ENCODE peak calls at places on chromosomes 3 and 15, in four cellular contexts. A is GM12878; Y is heart left ventricle; P is CD8-positive, alpha-beta T cell. R is an unnamed sample.
A peak's percentile ranks its signal among the peaks of the same experiment; 100 is the strongest.

GRCh38 chr3:165892565-165892964 is 55.3 kb upstream of the BCHE start:
- DNase-seq in A (no peak), P (no peak), Y (no peak), R (no peak)

GRCh38 chr15:40825661-40826088 is 2.8 kb downstream of the PPP1R14D start:
- DNase-seq in P (no peak), Y (no peak), A (no peak), R (peak; percentile 50)

GRCh38 chr15:72117448-72117697 is 577 bp downstream of the MYO9A start:
- DNase-seq in P (peak; percentile 46), A (no peak), Y (peak; percentile 90), R (peak; percentile 79)

GRCh38 chr15:67091073-67091965 is 25.9 kb downstream of the SMAD3 start:
- DNase-seq in Y (peak; percentile 83), A (peak; percentile 80), P (peak; percentile 55), R (peak; percentile 79)

GRCh38 chr3:123869165-123869564 is 15.0 kb downstream of the MYLK start:
- DNase-seq in Y (no peak), P (no peak), A (no peak), R (no peak)

GRCh38 chr3:34973586-34973985 is 665.7 kb upstream of the ARPP21 start:
- DNase-seq in A (no peak), Y (no peak), P (no peak), R (no peak)

GRCh38 chr3:146469206-146470017 is at the start of gene PLSCR2:
- DNase-seq in Y (peak; percentile 69), P (peak; percentile 49), A (peak; percentile 8), R (peak; percentile 57)

GRCh38 chr15:37019479-37020433 is 80.6 kb downstream of the MEIS2 start:
- DNase-seq in A (no peak), P (no peak), Y (no peak), R (no peak)

GRCh38 chr3:169218314-169218983 is 445.1 kb downstream of the MECOM start:
- DNase-seq in A (no peak), Y (no peak), P (no peak), R (peak; percentile 55)

GRCh38 chr3:46607603-46608028 is 4.7 kb upstream of the FAM240A start:
- DNase-seq in A (no peak), Y (no peak), P (no peak), R (no peak)

GRCh38 chr15:71195242-71195641 is 80.0 kb downstream of the THSD4 start:
- DNase-seq in Y (no peak), A (no peak), P (no peak), R (no peak)

GRCh38 chr15:91186892-91187644 is 87.0 kb downstream of the SV2B start:
- DNase-seq in A (no peak), P (no peak), Y (no peak), R (no peak)

GRCh38 chr15:32993285-32993684 is 201.2 kb downstream of the FMN1 start:
- DNase-seq in A (no peak), P (no peak), Y (no peak), R (no peak)

GRCh38 chr15:45205192-45205591 is 17.4 kb upstream of the SHF start:
- DNase-seq in Y (no peak), P (no peak), A (peak; percentile 16), R (peak; percentile 85)

GRCh38 chr15:69592954-69593353 is 140.3 kb downstream of the RPLP1 start:
- DNase-seq in A (no peak), Y (no peak), P (no peak), R (no peak)

GRCh38 chr15:69591905-69592508 is 139.4 kb downstream of the RPLP1 start:
- DNase-seq in P (no peak), Y (no peak), A (no peak), R (no peak)

GRCh38 chr15:69593488-69593887 is 140.9 kb downstream of the RPLP1 start:
- DNase-seq in P (no peak), Y (no peak), A (no peak), R (no peak)

GRCh38 chr15:69590201-69590600 is 137.6 kb downstream of the RPLP1 start:
- DNase-seq in Y (no peak), A (no peak), P (no peak), R (no peak)

DNA sequence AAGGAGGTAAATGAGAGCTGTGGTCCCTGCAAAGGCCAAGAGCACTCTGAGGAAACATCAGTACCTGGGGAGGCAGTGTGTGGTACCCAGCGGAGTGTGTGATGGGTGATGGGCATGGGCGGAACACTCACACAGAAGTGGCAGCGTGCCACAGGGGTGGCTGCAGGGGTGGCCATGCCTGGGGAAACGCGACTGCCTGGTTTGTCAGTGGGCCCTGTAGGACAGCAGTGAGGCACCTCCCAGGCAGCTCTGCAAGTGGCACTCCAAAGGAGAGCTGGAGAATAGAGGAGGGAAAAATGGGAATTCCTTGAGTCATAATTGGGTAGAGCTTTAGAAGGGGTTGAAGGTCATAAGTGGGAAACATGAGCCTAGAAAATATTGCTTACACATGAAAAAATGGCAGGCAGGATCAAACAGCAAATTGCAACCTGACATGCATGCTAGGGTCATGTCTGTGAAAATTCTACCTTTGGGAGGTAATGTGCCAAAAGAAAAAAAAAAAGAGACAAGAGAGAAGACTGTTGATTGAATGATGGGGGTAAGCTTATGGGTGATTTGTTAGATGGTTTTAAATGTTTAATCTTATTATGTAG is 138.4 kb downstream of the RPLP1 start:
- DNase-seq in P (no peak), A (no peak), Y (no peak), R (no peak)
- H3K4me3 ChIP-seq in P (no peak overlapping the region), A (no peak overlapping the region), Y (no peak overlapping the region), R (no peak overlapping the region)

GRCh38 chr3:14602006-14602803 is 49.4 kb upstream of the CCDC174 start:
- DNase-seq in A (no peak), P (no peak), Y (no peak), R (no peak)
- H3K4me3 ChIP-seq in A (no peak overlapping the region), P (no peak overlapping the region), Y (peak overlapping the region; percentile 44), R (no peak overlapping the region)

GRCh38 chr3:50515565-50516047 is 12.2 kb upstream of the CACNA2D2 start:
- DNase-seq in P (no peak), A (no peak), Y (no peak), R (no peak)
- H3K4me3 ChIP-seq in P (no peak overlapping the region), A (no peak overlapping the region), Y (peak overlapping the region; percentile 37), R (no peak overlapping the region)

GRCh38 chr15:62760506-62760905 is 282.0 kb upstream of the TPM1 start:
- DNase-seq in A (no peak), Y (no peak), P (no peak), R (no peak)
- H3K4me3 ChIP-seq in A (no peak overlapping the region), Y (no peak overlapping the region), P (no peak overlapping the region), R (no peak overlapping the region)

DNA sequence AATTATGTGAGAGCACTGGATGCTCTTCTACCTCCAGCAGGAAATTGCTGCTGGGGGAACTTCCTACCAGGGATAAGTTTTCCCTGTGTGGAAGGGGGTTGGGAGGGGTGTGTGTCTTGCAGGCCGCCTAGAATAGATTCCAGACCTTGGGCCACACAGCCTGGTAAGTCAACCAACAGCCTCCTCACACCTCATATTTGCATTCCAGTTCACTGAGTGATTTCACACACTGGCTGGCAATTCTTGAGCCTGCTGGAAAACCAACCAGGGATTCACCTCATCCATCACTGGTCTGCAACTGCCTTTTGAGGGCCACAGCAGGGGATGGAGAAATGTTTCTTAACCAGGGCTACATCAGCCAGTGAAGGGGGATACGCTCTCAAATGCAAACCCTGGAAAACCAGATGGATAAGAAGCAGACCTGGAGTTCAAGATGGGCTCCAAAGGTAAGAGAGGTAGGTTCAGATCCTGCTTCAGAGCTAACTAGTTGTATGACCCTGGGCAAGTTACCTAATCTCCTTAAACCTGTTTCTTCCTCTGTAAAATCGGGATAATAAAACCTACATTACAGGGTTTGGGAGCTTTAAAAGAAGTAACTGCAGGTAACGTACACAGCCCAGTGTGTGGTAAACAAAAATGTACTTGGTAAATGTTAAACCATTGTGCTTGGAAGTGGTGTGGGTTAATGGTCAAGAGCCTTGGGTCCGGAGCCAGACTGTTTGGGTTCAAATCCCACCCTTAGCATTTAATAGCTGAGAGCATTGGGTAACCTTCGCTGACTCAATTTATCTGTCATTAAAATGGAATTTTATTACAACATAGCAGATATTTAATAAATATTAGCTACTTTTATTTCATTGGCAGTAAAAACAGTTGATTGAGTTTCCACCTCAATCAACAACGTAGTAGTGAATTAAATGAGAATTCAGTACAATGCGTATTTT is 1.8 kb downstream of the FSTL1 start:
- DNase-seq in P (no peak), Y (no peak), A (no peak), R (peak; percentile 79)
- H3K4me3 ChIP-seq in P (no peak overlapping the region), Y (peak overlapping the region; percentile 68), A (no peak overlapping the region), R (peak overlapping the region; percentile 85)

GRCh38 chr15:78542647-78543046 is 2.4 kb downstream of the PSMA4 start:
- DNase-seq in P (no peak), A (no peak), Y (no peak), R (no peak)

GRCh38 chr15:78538358-78538757 is 1.9 kb upstream of the PSMA4 start:
- DNase-seq in Y (no peak), P (no peak), A (no peak), R (no peak)

GRCh38 chr15:78540135-78540954 is at the start of gene PSMA4:
- DNase-seq in P (peak; percentile 96), A (peak; percentile 68), Y (peak; percentile 97), R (peak; percentile 74)

GRCh38 chr15:78540955-78541743 is 905 bp downstream of the PSMA4 start:
- DNase-seq in A (no peak), Y (no peak), P (no peak), R (no peak)

GRCh38 chr15:78541744-78542034 is 1.4 kb downstream of the PSMA4 start:
- DNase-seq in Y (no peak), P (no peak), A (no peak), R (no peak)
- H3K4me3 ChIP-seq in Y (peak overlapping the region; percentile 76), P (peak overlapping the region; percentile 85), A (peak overlapping the region; percentile 71), R (peak overlapping the region; percentile 82)

DNA sequence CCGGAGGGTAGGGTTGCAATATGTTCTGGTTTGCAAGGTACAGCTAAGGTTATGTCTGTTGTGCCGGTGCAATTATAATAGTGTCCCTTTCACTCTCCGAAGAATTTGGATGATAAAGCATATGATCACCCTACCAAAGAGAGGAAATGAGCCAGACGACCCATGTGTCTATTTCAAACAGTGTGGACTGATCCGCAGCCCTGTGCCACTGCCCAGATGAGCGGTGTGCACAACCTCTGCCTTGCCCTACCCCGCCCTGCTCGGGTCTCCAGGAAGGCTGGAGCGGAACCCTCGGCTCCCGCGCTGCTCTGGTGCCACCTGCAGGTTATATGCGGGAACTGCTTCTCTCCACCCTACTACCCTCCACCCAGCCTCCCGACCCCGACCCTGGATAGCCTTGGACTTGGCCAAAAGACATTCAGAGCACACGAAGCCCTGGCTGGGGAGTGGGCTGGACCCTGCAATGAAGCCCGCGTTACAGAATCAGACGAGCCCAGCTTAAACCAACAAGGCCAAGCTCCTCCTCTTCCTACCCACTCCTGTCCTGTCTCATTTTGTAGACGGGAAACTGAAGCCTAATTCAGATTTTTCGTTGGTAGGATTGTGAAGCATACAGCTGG is 68.4 kb upstream of the CHRNB4 start:
- DNase-seq in A (no peak), P (peak; percentile 48), Y (peak; percentile 87), R (peak; percentile 21)
- H3K4me3 ChIP-seq in A (no peak overlapping the region), P (no peak overlapping the region), Y (no peak overlapping the region), R (peak overlapping the region; percentile 23)

GRCh38 chr15:98952381-98952803 is 55.2 kb downstream of the PGPEP1L start:
- DNase-seq in A (peak; percentile 95), Y (no peak), P (no peak), R (no peak)

GRCh38 chr15:98951493-98952320 is 55.9 kb downstream of the PGPEP1L start:
- DNase-seq in A (no peak), P (no peak), Y (no peak), R (no peak)

GRCh38 chr15:98953950-98954349 is 53.6 kb downstream of the PGPEP1L start:
- DNase-seq in Y (no peak), A (no peak), P (no peak), R (peak; percentile 22)

GRCh38 chr15:98954411-98954810 is 53.2 kb downstream of the PGPEP1L start:
- DNase-seq in P (no peak), A (peak; percentile 24), Y (peak; percentile 76), R (peak; percentile 89)

GRCh38 chr15:98953000-98953776 is 54.4 kb downstream of the PGPEP1L start:
- DNase-seq in P (no peak), A (peak; percentile 80), Y (no peak), R (peak; percentile 29)
- H3K4me3 ChIP-seq in P (no peak overlapping the region), A (peak overlapping the region; percentile 15), Y (no peak overlapping the region), R (no peak overlapping the region)